ENCODE peak calls at places on chromosomes 4 and X, in four cellular contexts. A, B, I and Q are unnamed samples.

GRCh38 chr4:105306158-105306781 is 159.6 kb downstream of the TET2 start:
- DNase-seq in A (peak), B (peak), I (peak), Q (peak)

GRCh38 chrX:45758738-45759397 is 558.2 kb upstream of the DIPK2B start:
- DNase-seq in A (peak), B (no peak), I (peak), Q (peak)

GRCh38 chr4:161382655-161383054 is 781.1 kb downstream of the FSTL5 start:
- DNase-seq in A (no peak), I (no peak), B (no peak), Q (no peak)

GRCh38 chr4:53644607-53645006 is 53.3 kb upstream of the LNX1 start:
- DNase-seq in A (no peak), B (no peak), I (no peak), Q (no peak)

GRCh38 chr4:165874799-165875371 is 1.8 kb downstream of the TLL1 start:
- DNase-seq in I (no peak), B (no peak), A (no peak), Q (no peak)

GRCh38 chr4:1164040-1164439 is 8.3 kb downstream of the SPON2 start:
- DNase-seq in A (no peak), B (no peak), I (no peak), Q (no peak)

GRCh38 chr4:70722199-70722791 is 531 bp downstream of the RUFY3 start:
- DNase-seq in I (peak), A (peak), B (no peak), Q (peak)

GRCh38 chr4:42671431-42672194 is 14.7 kb upstream of the ATP8A1 start:
- DNase-seq in B (peak), A (peak), I (no peak), Q (no peak)

GRCh38 chrX:29935455-29935854 is 279.9 kb upstream of the MAGEB2 start:
- DNase-seq in A (no peak), I (no peak), B (no peak), Q (no peak)

GRCh38 chr4:109547394-109547793 is 12.7 kb upstream of the MCUB start:
- DNase-seq in A (no peak), B (no peak), I (no peak), Q (no peak)

GRCh38 chr4:100657187-100657586 is 139.4 kb upstream of the EMCN start:
- DNase-seq in B (no peak), A (no peak), I (no peak), Q (no peak)

GRCh38 chr4:165635951-165636350 is 237.1 kb upstream of the TLL1 start:
- DNase-seq in I (no peak), A (no peak), B (no peak), Q (no peak)

GRCh38 chr4:2352729-2353221 is 65.7 kb downstream of the ZFYVE28 start:
- DNase-seq in I (no peak), B (no peak), A (no peak), Q (no peak)

GRCh38 chr4:139555705-139556070 is 331 bp downstream of the SETD7 start:
- DNase-seq in A (no peak), B (no peak), I (peak), Q (no peak)

GRCh38 chr4:81883004-81883403 is 411.3 kb upstream of the RASGEF1B start:
- DNase-seq in B (no peak), A (no peak), I (no peak), Q (no peak)

GRCh38 chr4:40309250-40309774 is 25.8 kb upstream of the CHRNA9 start:
- DNase-seq in A (peak), I (peak), B (peak), Q (peak)

GRCh38 chr4:82678046-82678445 is 116.3 kb upstream of the TMEM150C start:
- DNase-seq in I (peak), A (no peak), B (no peak), Q (no peak)

GRCh38 chrX:8607326-8607725 is 124.6 kb downstream of the ANOS1 start:
- DNase-seq in I (peak), A (no peak), B (no peak), Q (no peak)